ENCODE peak calls at places on chromosomes 6 and 20, in ten cellular contexts. N is adrenal gland, H is psoas muscle, J is Calu3, M is endothelial cell, I is lower leg skin, C is pancreas, U is glutamatergic neuron, E is MCF 10A, T is tibial artery. Q is an unnamed sample.

GRCh38 chr20:44586986-44587980 is 4.9 kb downstream of the PKIG start:
- DNase-seq in I (no peak), N (peak), M (no peak), C (no peak), E (no peak), U (no peak), J (no peak), H (no peak), T (no peak), Q (no peak)

GRCh38 chr6:106519460-106520394 is 109.6 kb downstream of the RTN4IP1 start:
- DNase-seq in E (peak), M (no peak), H (peak), N (peak), C (no peak), I (no peak), T (peak), J (no peak), U (no peak), Q (peak)

GRCh38 chr6:73648166-73648565 is 5.6 kb downstream of the SLC17A5 start:
- DNase-seq in E (peak), I (no peak), H (no peak), N (no peak), C (no peak), T (no peak), M (no peak), U (no peak), J (no peak), Q (no peak)

GRCh38 chr6:29552512-29553051 is 7.0 kb downstream of the UBD start:
- DNase-seq in U (no peak), J (no peak), H (no peak), E (peak), M (no peak), I (no peak), N (no peak), C (no peak), T (no peak), Q (peak)

GRCh38 chr20:888057-888456 is 28.1 kb downstream of the ANGPT4 start:
- DNase-seq in C (peak), I (no peak), U (no peak), J (no peak), N (no peak), E (peak), T (peak), H (no peak), M (no peak), Q (no peak)

GRCh38 chr6:105832358-105832757 is 253.8 kb upstream of the PRDM1 start:
- DNase-seq in U (no peak), E (peak), J (no peak), M (no peak), I (no peak), H (no peak), N (no peak), T (no peak), C (no peak), Q (no peak)

GRCh38 chr6:143605894-143606293 is 71.9 kb upstream of the PHACTR2 start:
- DNase-seq in E (no peak), I (no peak), U (no peak), C (no peak), N (no peak), T (no peak), J (no peak), M (no peak), H (no peak), Q (no peak)

GRCh38 chr6:123716506-123716905 is 79.8 kb upstream of the TRDN start:
- DNase-seq in N (no peak), C (no peak), I (no peak), J (no peak), U (no peak), H (no peak), E (peak), T (no peak), M (no peak), Q (no peak)

GRCh38 chr20:59788811-59789210 is 144.6 kb downstream of the SYCP2 start:
- DNase-seq in C (no peak), U (no peak), M (no peak), J (no peak), I (no peak), N (peak), T (no peak), E (no peak), H (no peak), Q (no peak)

GRCh38 chr6:122154912-122155516 is 244.4 kb upstream of the HSF2 start:
- DNase-seq in H (no peak), E (no peak), U (no peak), T (no peak), N (peak), I (no peak), J (no peak), M (no peak), C (no peak), Q (no peak)

GRCh38 chr6:44651604-44652003 is 264.1 kb downstream of the CDC5L start:
- DNase-seq in H (no peak), M (no peak), C (no peak), T (no peak), U (no peak), N (no peak), E (no peak), I (no peak), J (no peak), Q (no peak)

GRCh38 chr6:151254451-151255081 is 14.8 kb downstream of the AKAP12 start:
- DNase-seq in J (peak), T (no peak), C (no peak), I (no peak), E (peak), U (no peak), M (no peak), N (no peak), H (no peak), Q (no peak)

GRCh38 chr6:37554480-37554819 is 54.8 kb upstream of the CCDC167 start:
- DNase-seq in C (no peak), I (no peak), N (no peak), E (no peak), J (peak), U (no peak), M (no peak), T (no peak), H (no peak), Q (no peak)

GRCh38 chr20:58237318-58238182 is 9.1 kb upstream of the ANKRD60 start:
- DNase-seq in N (no peak), T (no peak), C (no peak), M (no peak), J (no peak), H (no peak), E (no peak), U (no peak), I (no peak), Q (no peak)

GRCh38 chr20:64119681-64120341 is 12.4 kb upstream of the NPBWR2 start:
- DNase-seq in U (peak), I (no peak), H (peak), T (no peak), N (peak), M (no peak), C (peak), J (no peak), E (no peak), Q (peak)

GRCh38 chr20:21018576-21018975 is 87.6 kb downstream of the LINC00237 start:
- DNase-seq in M (no peak), I (no peak), H (no peak), N (no peak), C (no peak), U (no peak), T (no peak), J (no peak), E (no peak), Q (no peak)

GRCh38 chr20:59006864-59007757 is at the start of gene CTSZ:
- DNase-seq in I (no peak), M (peak), H (peak), T (no peak), E (peak), U (peak), C (peak), N (no peak), J (peak), Q (peak)

GRCh38 chr6:134317471-134318131 is at the start of gene SGK1:
- DNase-seq in I (no peak), J (peak), N (peak), T (peak), U (peak), H (no peak), E (peak), M (peak), C (peak), Q (peak)

GRCh38 chr6:87944541-87944954 is 103.1 kb upstream of the SPACA1 start:
- DNase-seq in M (no peak), C (peak), I (peak), E (peak), U (no peak), T (peak), J (peak), H (peak), N (peak), Q (no peak)

GRCh38 chr6:170058878-170059485 is 231.9 kb downstream of the DLL1 start:
- DNase-seq in T (no peak), J (no peak), I (no peak), M (no peak), H (no peak), E (no peak), C (peak), N (peak), U (no peak), Q (no peak)

GRCh38 chr6:107105511-107106116 is 9.7 kb downstream of the BEND3 start:
- DNase-seq in U (no peak), M (peak), I (no peak), C (peak), N (no peak), J (no peak), H (no peak), E (no peak), T (no peak), Q (no peak)

GRCh38 chr6:142702501-142703460 is 242.2 kb downstream of the HIVEP2 start:
- DNase-seq in T (peak), E (no peak), H (peak), U (no peak), J (no peak), N (peak), M (peak), C (no peak), I (peak), Q (no peak)

GRCh38 chr6:53546256-53546655 is 1.4 kb upstream of the GCLC start:
- DNase-seq in M (no peak), C (no peak), U (no peak), I (no peak), T (no peak), H (no peak), J (no peak), E (no peak), N (no peak), Q (no peak)

GRCh38 chr20:4942336-4942735 is 59.0 kb downstream of the SLC23A2 start:
- DNase-seq in C (no peak), U (no peak), T (no peak), N (peak), E (no peak), H (no peak), I (no peak), M (no peak), J (no peak), Q (no peak)

GRCh38 chr6:73704260-73704659 is 8.3 kb downstream of the CD109 start:
- DNase-seq in J (peak), I (peak), H (no peak), T (no peak), U (no peak), C (no peak), E (peak), N (no peak), M (no peak), Q (peak)

GRCh38 chr6:106097368-106098231 is 11.5 kb downstream of the PRDM1 start:
- DNase-seq in H (no peak), T (no peak), J (no peak), N (no peak), U (no peak), I (peak), C (no peak), M (no peak), E (peak), Q (peak)

GRCh38 chr6:108904731-108905130 is 56.5 kb downstream of the ARMC2 start:
- DNase-seq in N (no peak), C (no peak), U (no peak), M (no peak), E (no peak), T (no peak), J (no peak), H (no peak), I (no peak), Q (peak)

GRCh38 chr6:151389640-151390275 is 1.6 kb downstream of the ZBTB2 start:
- DNase-seq in M (no peak), E (peak), I (peak), C (peak), H (peak), J (peak), T (peak), U (peak), N (peak), Q (peak)

GRCh38 chr6:10954590-10955010 is 67.7 kb downstream of the SYCP2L start:
- DNase-seq in T (peak), J (peak), H (peak), U (peak), M (peak), E (peak), N (peak), I (peak), C (peak), Q (peak)

GRCh38 chr6:21281366-21281765 is 312.2 kb upstream of the SOX4 start:
- DNase-seq in J (peak), N (no peak), H (no peak), C (no peak), U (no peak), T (no peak), I (no peak), E (no peak), M (no peak), Q (no peak)

GRCh38 chr20:56616704-56617103 is 12.4 kb upstream of the TFAP2C start:
- DNase-seq in E (no peak), U (no peak), T (peak), C (no peak), N (no peak), H (no peak), I (no peak), M (no peak), J (no peak), Q (no peak)

GRCh38 chr6:36829919-36830544 is 9.2 kb downstream of the CPNE5 start:
- DNase-seq in J (no peak), C (peak), U (no peak), N (peak), T (peak), M (no peak), H (peak), I (peak), E (peak), Q (no peak)

GRCh38 chr6:80165143-80165542 is 58.7 kb downstream of the BCKDHB start:
- DNase-seq in U (no peak), H (no peak), N (no peak), C (no peak), J (no peak), T (no peak), I (no peak), M (no peak), E (peak), Q (peak)

GRCh38 chr6:52786249-52786956 is 17.2 kb downstream of the GSTA1 start:
- DNase-seq in U (no peak), M (no peak), H (no peak), C (no peak), E (no peak), T (no peak), I (no peak), N (no peak), J (no peak), Q (no peak)

DNA sequence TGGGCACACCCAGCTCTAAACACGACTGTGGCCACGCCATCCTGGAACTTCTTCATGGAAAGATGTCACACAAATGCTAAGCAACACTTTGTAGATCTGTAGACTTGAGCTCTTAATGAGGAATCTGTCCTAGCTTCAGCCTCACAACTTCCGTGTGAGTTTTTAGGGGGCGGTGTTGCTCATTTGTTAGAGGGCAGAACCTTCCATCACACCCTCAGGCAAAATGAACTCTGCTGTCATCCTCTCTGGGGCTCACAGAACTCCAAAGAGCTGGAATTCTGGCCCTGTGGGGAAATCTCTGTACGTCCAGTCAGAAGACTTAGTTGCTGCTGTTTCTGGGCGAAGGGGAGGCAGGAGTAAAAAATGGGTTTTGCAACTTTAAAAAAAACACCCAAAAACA is 49.8 kb downstream of the NRN1 start:
- DNase-seq in I (no peak), T (no peak), H (no peak), J (no peak), N (no peak), C (no peak), E (no peak), M (no peak), U (no peak), Q (no peak)
- TF ChIP-seq CTCF in I (no peak), T (no peak), H (no peak), J (no peak), N (no peak), C (no peak), E (no peak), M (no peak), U (no peak), Q (no peak)

GRCh38 chr6:16103708-16104107 is 25.2 kb upstream of the MYLIP start:
- DNase-seq in J (no peak), M (no peak), N (no peak), U (peak), E (no peak), H (no peak), I (no peak), C (no peak), T (no peak), Q (no peak)
- TF ChIP-seq CTCF in J (no peak), M (no peak), N (no peak), U (no peak), E (no peak), H (no peak), I (no peak), C (no peak), T (no peak), Q (no peak)

GRCh38 chr6:31493875-31494694 is 3.9 kb upstream of the MICB start:
- DNase-seq in T (peak), H (peak), C (peak), N (peak), J (peak), U (peak), E (peak), I (peak), M (peak), Q (peak)
- TF ChIP-seq CTCF in T (peak), H (peak), C (peak), N (peak), J (peak), U (peak), E (peak), I (peak), M (peak), Q (peak)

GRCh38 chr6:127866766-127867165 is 34.1 kb downstream of the THEMIS start:
- DNase-seq in E (no peak), H (no peak), N (no peak), T (no peak), J (no peak), U (no peak), C (no peak), M (no peak), I (no peak), Q (no peak)

GRCh38 chr6:127868338-127868737 is 32.5 kb downstream of the THEMIS start:
- DNase-seq in T (no peak), H (no peak), U (no peak), M (no peak), C (no peak), J (no peak), I (no peak), E (peak), N (no peak), Q (no peak)

GRCh38 chr6:127864701-127865100 is 36.2 kb downstream of the THEMIS start:
- DNase-seq in H (no peak), J (no peak), C (no peak), I (no peak), E (no peak), U (no peak), T (no peak), N (no peak), M (no peak), Q (no peak)

GRCh38 chr6:127869183-127869582 is 31.7 kb downstream of the THEMIS start:
- DNase-seq in C (no peak), E (no peak), U (no peak), J (no peak), T (no peak), M (no peak), N (no peak), H (no peak), I (no peak), Q (no peak)

GRCh38 chr6:127865108-127865507 is 35.8 kb downstream of the THEMIS start:
- DNase-seq in M (no peak), N (no peak), U (no peak), I (no peak), J (no peak), H (no peak), T (no peak), C (no peak), E (no peak), Q (no peak)
- TF ChIP-seq CTCF in M (no peak), N (no peak), U (no peak), I (no peak), J (no peak), H (no peak), T (no peak), C (no peak), E (no peak), Q (no peak)

GRCh38 chr20:62709537-62709905 is 885 bp downstream of the NTSR1 start:
- DNase-seq in J (no peak), U (no peak), C (no peak), E (no peak), I (no peak), T (no peak), H (no peak), N (no peak), M (no peak), Q (no peak)

GRCh38 chr20:62708591-62709536 is at the start of gene NTSR1:
- DNase-seq in N (no peak), C (no peak), I (no peak), J (no peak), M (peak), H (no peak), T (no peak), E (no peak), U (peak), Q (no peak)

GRCh38 chr20:62707281-62707941 is 1.2 kb upstream of the NTSR1 start:
- DNase-seq in U (peak), C (no peak), I (no peak), T (no peak), N (no peak), J (no peak), E (no peak), M (no peak), H (no peak), Q (no peak)

GRCh38 chr20:62706857-62707256 is 1.8 kb upstream of the NTSR1 start:
- DNase-seq in M (no peak), U (no peak), E (no peak), N (no peak), J (no peak), I (no peak), T (no peak), C (no peak), H (no peak), Q (no peak)

DNA sequence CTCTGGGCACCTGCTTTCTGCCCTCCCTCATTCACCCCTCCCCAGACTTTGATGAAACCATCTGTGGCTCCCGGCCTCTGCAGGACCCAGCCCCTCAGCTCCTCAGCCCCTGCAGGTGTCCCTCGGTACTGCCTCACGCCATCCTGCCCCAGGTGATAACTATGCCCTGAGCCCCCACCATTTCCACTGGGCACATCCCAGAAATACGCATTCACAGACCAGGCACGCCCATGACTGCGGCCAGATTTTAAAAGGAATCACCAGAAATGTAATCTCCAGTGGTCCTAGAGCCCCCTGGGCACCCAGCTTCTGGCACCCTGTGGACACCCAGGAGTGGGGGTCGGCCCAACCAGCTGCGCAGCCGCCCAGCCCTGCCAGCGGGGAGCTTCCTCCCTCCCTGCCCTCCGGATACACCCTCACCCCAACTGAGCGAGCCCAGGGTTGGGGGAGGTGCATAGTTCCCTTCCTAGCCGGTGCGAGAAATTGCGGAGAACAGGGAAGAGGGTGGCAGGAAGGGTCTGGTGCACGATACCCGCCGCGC is 585 bp upstream of the NTSR1 start:
- DNase-seq in H (no peak), E (peak), I (no peak), N (no peak), C (no peak), T (no peak), J (peak), M (peak), U (peak), Q (peak)
- TF ChIP-seq CTCF in H (no peak), E (peak), I (no peak), N (no peak), C (no peak), T (no peak), J (peak), M (peak), U (peak), Q (peak)

Q was measured in activated CD8-positive, alpha-beta T cell treated with anti-CD3 and anti-CD28 coated beads for 36 hours.